ENCODE peak calls at places on chromosomes 4 and X, in nine cellular contexts. One of them, this sample, is unnamed.

GRCh38 chrX:49053223-49054072 is 5.4 kb upstream of the CCDC120 start:
- DNase-seq in fibroblast of mammary gland: peak
- DNase-seq in NCI-H1930: peak
- DNase-seq in EH: peak
- DNase-seq in progenitor cell of endocrine pancreas: peak
- DNase-seq in NCI-H2081: peak
- DNase-seq in AG10803: peak
- DNase-seq in GM20000: peak
- DNase-seq in GM12891: peak
- DNase-seq in this sample: peak

GRCh38 chr4:101039367-101039766 is 308.0 kb downstream of the PPP3CA start:
- DNase-seq in fibroblast of mammary gland: no peak
- DNase-seq in NCI-H1930: no peak
- DNase-seq in EH: no peak
- DNase-seq in progenitor cell of endocrine pancreas: no peak
- DNase-seq in NCI-H2081: no peak
- DNase-seq in AG10803: no peak
- DNase-seq in GM20000: no peak
- DNase-seq in GM12891: no peak
- DNase-seq in this sample: no peak

GRCh38 chr4:163473576-163473975 is at the start of gene TKTL2:
- DNase-seq in fibroblast of mammary gland: no peak
- DNase-seq in NCI-H1930: no peak
- DNase-seq in EH: no peak
- DNase-seq in progenitor cell of endocrine pancreas: no peak
- DNase-seq in NCI-H2081: no peak
- DNase-seq in AG10803: no peak
- DNase-seq in GM20000: no peak
- DNase-seq in GM12891: no peak
- DNase-seq in this sample: no peak

GRCh38 chr4:155742310-155743015 is 16.4 kb upstream of the GUCY1B1 start:
- DNase-seq in fibroblast of mammary gland: peak
- DNase-seq in NCI-H1930: no peak
- DNase-seq in EH: no peak
- DNase-seq in progenitor cell of endocrine pancreas: no peak
- DNase-seq in NCI-H2081: no peak
- DNase-seq in AG10803: no peak
- DNase-seq in GM20000: no peak
- DNase-seq in GM12891: no peak
- DNase-seq in this sample: no peak

GRCh38 chr4:75248770-75249467 is 265.3 kb downstream of the RCHY1 start:
- DNase-seq in fibroblast of mammary gland: no peak
- DNase-seq in NCI-H1930: no peak
- DNase-seq in EH: no peak
- DNase-seq in progenitor cell of endocrine pancreas: no peak
- DNase-seq in NCI-H2081: peak
- DNase-seq in AG10803: no peak
- DNase-seq in GM20000: no peak
- DNase-seq in GM12891: no peak
- DNase-seq in this sample: peak

GRCh38 chrX:150365953-150366911 is 3.1 kb downstream of the MAMLD1 start:
- DNase-seq in fibroblast of mammary gland: peak
- DNase-seq in NCI-H1930: no peak
- DNase-seq in EH: peak
- DNase-seq in progenitor cell of endocrine pancreas: no peak
- DNase-seq in NCI-H2081: no peak
- DNase-seq in AG10803: peak
- DNase-seq in GM20000: no peak
- DNase-seq in GM12891: no peak
- DNase-seq in this sample: peak

GRCh38 chr4:168741281-168742173 is 244.7 kb downstream of the PALLD start:
- DNase-seq in fibroblast of mammary gland: no peak
- DNase-seq in NCI-H1930: no peak
- DNase-seq in EH: no peak
- DNase-seq in progenitor cell of endocrine pancreas: no peak
- DNase-seq in NCI-H2081: no peak
- DNase-seq in AG10803: no peak
- DNase-seq in GM20000: no peak
- DNase-seq in GM12891: no peak
- DNase-seq in this sample: no peak

GRCh38 chr4:40180356-40180755 is 16.5 kb upstream of the RHOH start:
- DNase-seq in fibroblast of mammary gland: peak
- DNase-seq in NCI-H1930: no peak
- DNase-seq in EH: peak
- DNase-seq in progenitor cell of endocrine pancreas: no peak
- DNase-seq in NCI-H2081: no peak
- DNase-seq in AG10803: peak
- DNase-seq in GM20000: no peak
- DNase-seq in GM12891: no peak
- DNase-seq in this sample: peak

GRCh38 chrX:37646254-37646653 is 39.3 kb upstream of the XK start:
- DNase-seq in fibroblast of mammary gland: no peak
- DNase-seq in NCI-H1930: no peak
- DNase-seq in EH: no peak
- DNase-seq in progenitor cell of endocrine pancreas: no peak
- DNase-seq in NCI-H2081: no peak
- DNase-seq in AG10803: no peak
- DNase-seq in GM20000: no peak
- DNase-seq in GM12891: no peak
- DNase-seq in this sample: no peak

GRCh38 chr4:115944146-115944905 is 830.9 kb upstream of the NDST4 start:
- DNase-seq in fibroblast of mammary gland: no peak
- DNase-seq in NCI-H1930: no peak
- DNase-seq in EH: no peak
- DNase-seq in progenitor cell of endocrine pancreas: no peak
- DNase-seq in NCI-H2081: no peak
- DNase-seq in AG10803: no peak
- DNase-seq in GM20000: no peak
- DNase-seq in GM12891: no peak
- DNase-seq in this sample: peak

GRCh38 chrX:128436397-128437103 is 384.3 kb upstream of the ACTRT1 start:
- DNase-seq in fibroblast of mammary gland: no peak
- DNase-seq in NCI-H1930: no peak
- DNase-seq in EH: no peak
- DNase-seq in progenitor cell of endocrine pancreas: no peak
- DNase-seq in NCI-H2081: peak
- DNase-seq in AG10803: no peak
- DNase-seq in GM20000: no peak
- DNase-seq in GM12891: no peak
- DNase-seq in this sample: no peak